ENCODE peak calls at places on chromosomes 2 and 18, in six cellular contexts. G is hepatocyte; R is GM10248; E is GM04503; A is NCI-H1105; K is activated CD4-positive, alpha-beta T cell treated with anti-CD3 and anti-CD28 coated beads for 48 hours. H is an unnamed sample.

GRCh38 chr2:52697690-52698089 is 1069.9 kb upstream of the CHAC2 start:
- DNase-seq in K (no peak), R (no peak), A (no peak), E (no peak), G (no peak), H (no peak)

GRCh38 chr2:227597993-227598392 is 700 bp upstream of the SCYGR2 start:
- DNase-seq in E (no peak), G (no peak), R (no peak), K (no peak), A (no peak), H (peak)

GRCh38 chr2:38152913-38153312 is 77.0 kb upstream of the CYP1B1 start:
- DNase-seq in E (no peak), G (no peak), A (no peak), K (no peak), R (no peak), H (no peak)

GRCh38 chr18:64983497-64984238 is 767.1 kb upstream of the CDH7 start:
- DNase-seq in G (no peak), E (no peak), R (no peak), A (no peak), K (no peak), H (no peak)

GRCh38 chr2:136217990-136218389 is 100.0 kb upstream of the CXCR4 start:
- DNase-seq in E (no peak), G (no peak), K (no peak), R (no peak), A (no peak), H (no peak)

GRCh38 chr2:136891100-136891499 is 125.8 kb downstream of the THSD7B start:
- DNase-seq in R (no peak), K (no peak), A (no peak), E (no peak), G (no peak), H (no peak)

GRCh38 chr2:174949988-174950687 is 55.0 kb downstream of the CHN1 start:
- DNase-seq in E (no peak), R (no peak), A (no peak), K (no peak), G (no peak), H (no peak)

GRCh38 chr2:27262379-27263286 is at the start of gene SLC30A3:
- DNase-seq in A (peak), R (peak), K (peak), E (no peak), G (peak), H (peak)

GRCh38 chr2:236343400-236344161 is 79.4 kb upstream of the ASB18 start:
- DNase-seq in G (peak), K (peak), A (peak), R (peak), E (peak), H (peak)

GRCh38 chr2:76953733-76954347 is 568.3 kb downstream of the LRRTM4 start:
- DNase-seq in R (peak), E (no peak), K (no peak), G (peak), A (peak), H (no peak)

GRCh38 chr2:106160786-106161261 is 33.3 kb downstream of the UXS1 start:
- DNase-seq in R (no peak), E (no peak), K (peak), G (no peak), A (no peak), H (no peak)

GRCh38 chr18:61679836-61680235 is 213.0 kb downstream of the RNF152 start:
- DNase-seq in A (no peak), R (no peak), K (no peak), E (no peak), G (no peak), H (no peak)

GRCh38 chr2:3449106-3449505 is 69.6 kb downstream of the TRAPPC12 start:
- DNase-seq in E (no peak), G (no peak), A (no peak), R (no peak), K (no peak), H (no peak)

GRCh38 chr18:61618816-61619215 is 274.0 kb downstream of the RNF152 start:
- DNase-seq in A (no peak), K (no peak), R (no peak), G (no peak), E (no peak), H (no peak)

GRCh38 chr2:32825291-32825712 is 121.5 kb upstream of the LTBP1 start:
- DNase-seq in R (no peak), G (peak), K (no peak), E (no peak), A (peak), H (no peak)

GRCh38 chr2:120791961-120792295 is 56.3 kb downstream of the GLI2 start:
- DNase-seq in A (no peak), E (no peak), R (no peak), G (no peak), K (peak), H (peak)

GRCh38 chr2:207819839-207820784 is 50.4 kb upstream of the FZD5 start:
- DNase-seq in A (no peak), E (no peak), R (no peak), K (no peak), G (peak), H (no peak)

GRCh38 chr2:103469800-103470199 is 708.0 kb downstream of the TMEM182 start:
- DNase-seq in A (no peak), K (no peak), G (no peak), E (no peak), R (no peak), H (no peak)

GRCh38 chr2:237207641-237208040 is 122.0 kb downstream of the COPS8 start:
- DNase-seq in E (peak), R (no peak), A (no peak), G (no peak), K (no peak), H (no peak)

GRCh38 chr2:98909381-98910211 is 26.4 kb downstream of the CRACDL start:
- DNase-seq in K (no peak), G (peak), E (peak), R (no peak), A (peak), H (no peak)

GRCh38 chr18:51110073-51110797 is 80.2 kb downstream of the SMAD4 start:
- DNase-seq in A (peak), R (peak), G (peak), K (peak), E (no peak), H (no peak)

GRCh38 chr18:4765401-4765800 is 310.3 kb upstream of the DLGAP1 start:
- DNase-seq in K (no peak), G (no peak), A (no peak), E (no peak), R (no peak), H (no peak)

H was measured in HCT116.